ENCODE peak calls at places on chromosome 2, in four cellular contexts. One of them, this sample, is unnamed.

GRCh38 chr2:240329778-240330177 is 105.7 kb upstream of the GPC1 start:
- DNase-seq in neural progenitor cell: no peak
- DNase-seq in fibroblast of lung: no peak
- DNase-seq in SK-N-SH: no peak
- DNase-seq in this sample: no peak

GRCh38 chr2:75787532-75788132 is 76.9 kb upstream of the GCFC2 start:
- DNase-seq in neural progenitor cell: peak; percentile 72
- DNase-seq in fibroblast of lung: peak; percentile 46
- DNase-seq in SK-N-SH: peak; percentile 42
- DNase-seq in this sample: peak; percentile 39

GRCh38 chr2:188193230-188193629 is 98.4 kb upstream of the GULP1 start:
- DNase-seq in neural progenitor cell: no peak
- DNase-seq in fibroblast of lung: no peak
- DNase-seq in SK-N-SH: no peak
- DNase-seq in this sample: no peak

GRCh38 chr2:71223767-71224333 is 3.1 kb downstream of the PAIP2B start:
- DNase-seq in neural progenitor cell: peak; percentile 80
- DNase-seq in fibroblast of lung: peak; percentile 36
- DNase-seq in SK-N-SH: peak; percentile 52
- DNase-seq in this sample: peak; percentile 23

GRCh38 chr2:43157506-43158232 is 68.7 kb downstream of the ZFP36L2 start:
- DNase-seq in neural progenitor cell: no peak
- DNase-seq in fibroblast of lung: no peak
- DNase-seq in SK-N-SH: peak; percentile 24
- DNase-seq in this sample: no peak

GRCh38 chr2:233830111-233830760 is 24.1 kb downstream of the HJURP start:
- DNase-seq in neural progenitor cell: no peak
- DNase-seq in fibroblast of lung: no peak
- DNase-seq in SK-N-SH: no peak
- DNase-seq in this sample: no peak

GRCh38 chr2:127648321-127648720 is 2.4 kb downstream of the GPR17 start:
- DNase-seq in neural progenitor cell: no peak
- DNase-seq in fibroblast of lung: no peak
- DNase-seq in SK-N-SH: no peak
- DNase-seq in this sample: no peak

GRCh38 chr2:71611247-71611646 is 157.9 kb downstream of the DYSF start:
- DNase-seq in neural progenitor cell: no peak
- DNase-seq in fibroblast of lung: no peak
- DNase-seq in SK-N-SH: peak; percentile 8
- DNase-seq in this sample: no peak

GRCh38 chr2:168090366-168091019 is 156.9 kb downstream of the STK39 start:
- DNase-seq in neural progenitor cell: no peak
- DNase-seq in fibroblast of lung: no peak
- DNase-seq in SK-N-SH: no peak
- DNase-seq in this sample: no peak

GRCh38 chr2:130183500-130184373 is 1.7 kb downstream of the MZT2B start:
- DNase-seq in neural progenitor cell: peak; percentile 60
- DNase-seq in fibroblast of lung: peak; percentile 33
- DNase-seq in SK-N-SH: peak; percentile 76
- DNase-seq in this sample: peak; percentile 39

GRCh38 chr2:231394201-231395141 is 1.0 kb upstream of the B3GNT7 start:
- DNase-seq in neural progenitor cell: peak; percentile 61
- DNase-seq in fibroblast of lung: no peak
- DNase-seq in SK-N-SH: peak; percentile 57
- DNase-seq in this sample: no peak

GRCh38 chr2:54404270-54404669 is 51.9 kb upstream of the SPTBN1 start:
- DNase-seq in neural progenitor cell: no peak
- DNase-seq in fibroblast of lung: peak; percentile 78
- DNase-seq in SK-N-SH: no peak
- DNase-seq in this sample: no peak

GRCh38 chr2:15092691-15093090 is 460.2 kb downstream of the LRATD1 start:
- DNase-seq in neural progenitor cell: no peak
- DNase-seq in fibroblast of lung: peak; percentile 47
- DNase-seq in SK-N-SH: no peak
- DNase-seq in this sample: peak; percentile 8

GRCh38 chr2:183010112-183010511 is 28.1 kb downstream of the NCKAP1 start:
- DNase-seq in neural progenitor cell: peak; percentile 65
- DNase-seq in fibroblast of lung: peak; percentile 71
- DNase-seq in SK-N-SH: no peak
- DNase-seq in this sample: peak; percentile 86

GRCh38 chr2:19228720-19229119 is 129.7 kb downstream of the OSR1 start:
- DNase-seq in neural progenitor cell: peak; percentile 83
- DNase-seq in fibroblast of lung: no peak
- DNase-seq in SK-N-SH: no peak
- DNase-seq in this sample: no peak

GRCh38 chr2:183371545-183371944 is 247.3 kb downstream of the NUP35 start:
- DNase-seq in neural progenitor cell: no peak
- DNase-seq in fibroblast of lung: peak; percentile 1
- DNase-seq in SK-N-SH: no peak
- DNase-seq in this sample: no peak

GRCh38 chr2:43276517-43276931 is 50.1 kb upstream of the ZFP36L2 start:
- DNase-seq in neural progenitor cell: no peak
- DNase-seq in fibroblast of lung: no peak
- DNase-seq in SK-N-SH: peak; percentile 53
- DNase-seq in this sample: no peak

GRCh38 chr2:168559187-168559586 is 103.1 kb downstream of the CERS6 start:
- DNase-seq in neural progenitor cell: no peak
- DNase-seq in fibroblast of lung: peak; percentile 17
- DNase-seq in SK-N-SH: no peak
- DNase-seq in this sample: no peak

GRCh38 chr2:216426166-216426777 is 14.0 kb downstream of the SMARCAL1 start:
- DNase-seq in neural progenitor cell: no peak
- DNase-seq in fibroblast of lung: no peak
- DNase-seq in SK-N-SH: no peak
- DNase-seq in this sample: no peak

GRCh38 chr2:134460583-134460998 is 206.7 kb downstream of the MGAT5 start:
- DNase-seq in neural progenitor cell: peak; percentile 83
- DNase-seq in fibroblast of lung: peak; percentile 48
- DNase-seq in SK-N-SH: peak; percentile 76
- DNase-seq in this sample: peak; percentile 53

GRCh38 chr2:181197140-181197760 is 216.8 kb downstream of the UBE2E3 start:
- DNase-seq in neural progenitor cell: no peak
- DNase-seq in fibroblast of lung: no peak
- DNase-seq in SK-N-SH: no peak
- DNase-seq in this sample: no peak

GRCh38 chr2:64463784-64464183 is 9.8 kb downstream of the LGALSL start:
- DNase-seq in neural progenitor cell: no peak
- DNase-seq in fibroblast of lung: peak; percentile 83
- DNase-seq in SK-N-SH: no peak
- DNase-seq in this sample: peak; percentile 59

GRCh38 chr2:43676322-43677050 is at the start of gene C1GALT1C1L:
- DNase-seq in neural progenitor cell: no peak
- DNase-seq in fibroblast of lung: peak; percentile 60
- DNase-seq in SK-N-SH: peak; percentile 93
- DNase-seq in this sample: peak; percentile 76

GRCh38 chr2:216221806-216222205 is 112.7 kb downstream of the XRCC5 start:
- DNase-seq in neural progenitor cell: no peak
- DNase-seq in fibroblast of lung: peak; percentile 32
- DNase-seq in SK-N-SH: no peak
- DNase-seq in this sample: peak; percentile 20

GRCh38 chr2:44528595-44528994 is 166.8 kb downstream of the CAMKMT start:
- DNase-seq in neural progenitor cell: no peak
- DNase-seq in fibroblast of lung: peak; percentile 80
- DNase-seq in SK-N-SH: no peak
- DNase-seq in this sample: peak; percentile 85

GRCh38 chr2:201465524-201465971 is 14.0 kb downstream of the STRADB start:
- DNase-seq in neural progenitor cell: no peak
- DNase-seq in fibroblast of lung: peak; percentile 15
- DNase-seq in SK-N-SH: no peak
- DNase-seq in this sample: peak; percentile 29

GRCh38 chr2:223404616-223405015 is 197.5 kb downstream of the SCG2 start:
- DNase-seq in neural progenitor cell: no peak
- DNase-seq in fibroblast of lung: no peak
- DNase-seq in SK-N-SH: no peak
- DNase-seq in this sample: no peak

GRCh38 chr2:74371421-74371820 is 8.7 kb downstream of the DCTN1 start:
- DNase-seq in neural progenitor cell: no peak
- DNase-seq in fibroblast of lung: no peak
- DNase-seq in SK-N-SH: no peak
- DNase-seq in this sample: no peak

GRCh38 chr2:74373189-74373588 is 6.9 kb downstream of the DCTN1 start:
- DNase-seq in neural progenitor cell: peak; percentile 14
- DNase-seq in fibroblast of lung: no peak
- DNase-seq in SK-N-SH: no peak
- DNase-seq in this sample: no peak

GRCh38 chr2:74373985-74374384 is 6.1 kb downstream of the DCTN1 start:
- DNase-seq in neural progenitor cell: no peak
- DNase-seq in fibroblast of lung: no peak
- DNase-seq in SK-N-SH: peak; percentile 55
- DNase-seq in this sample: no peak

GRCh38 chr2:74374509-74375205 is 5.5 kb downstream of the DCTN1 start:
- DNase-seq in neural progenitor cell: peak; percentile 93
- DNase-seq in fibroblast of lung: peak; percentile 54
- DNase-seq in SK-N-SH: peak; percentile 99
- DNase-seq in this sample: peak; percentile 80

DNA sequence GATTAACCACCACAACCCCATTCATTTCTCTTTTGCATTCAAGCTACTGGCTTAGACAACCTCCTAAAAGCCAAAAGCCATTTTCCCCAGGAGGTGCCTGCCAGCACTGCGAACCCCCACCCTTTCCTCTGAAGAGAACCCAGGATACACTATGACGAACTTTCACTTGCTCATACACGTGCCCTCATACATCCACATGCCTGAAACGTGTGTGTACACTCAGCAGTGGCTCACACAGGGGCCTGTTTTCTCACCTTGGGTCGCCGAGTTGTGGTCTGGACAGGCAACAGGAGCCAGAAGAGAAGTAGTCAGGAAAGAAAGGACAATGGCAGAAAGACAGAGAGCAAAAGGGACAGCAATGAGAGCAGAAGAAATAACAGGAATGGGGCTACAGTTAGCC is 7.4 kb downstream of the DCTN1 start:
- DNase-seq in neural progenitor cell: no peak
- DNase-seq in fibroblast of lung: no peak
- DNase-seq in SK-N-SH: no peak
- DNase-seq in this sample: no peak
- H3K4me3 ChIP-seq in neural progenitor cell: no peak overlapping the region
- H3K4me3 ChIP-seq in fibroblast of lung: no peak overlapping the region
- H3K4me3 ChIP-seq in SK-N-SH: no peak overlapping the region
- H3K4me3 ChIP-seq in this sample: no peak overlapping the region

DNA sequence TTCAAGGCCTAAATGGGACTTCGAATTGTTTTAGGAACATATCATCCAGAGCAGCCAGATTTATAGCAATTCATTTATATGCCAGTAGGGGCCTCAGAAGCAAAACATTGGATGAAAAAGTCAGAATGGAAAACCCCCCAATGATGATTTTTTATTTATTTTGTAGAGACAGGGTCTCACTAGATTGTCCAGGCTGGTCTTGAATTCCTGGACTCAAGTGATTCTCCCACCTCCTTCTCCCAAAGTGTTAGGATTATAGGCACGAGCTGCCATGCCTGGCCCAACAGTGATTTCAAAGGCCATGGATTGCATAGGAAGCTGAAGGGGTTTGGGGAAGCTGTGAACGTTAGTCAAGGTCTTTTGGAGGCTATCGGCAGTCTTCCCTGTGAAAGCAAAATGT is 21.9 kb upstream of the MCFD2 start:
- DNase-seq in neural progenitor cell: no peak
- DNase-seq in fibroblast of lung: no peak
- DNase-seq in SK-N-SH: no peak
- DNase-seq in this sample: no peak
- TF ChIP-seq CTCF in neural progenitor cell: peak; percentile 37
- TF ChIP-seq CTCF in fibroblast of lung: peak; percentile 34
- TF ChIP-seq CTCF in SK-N-SH: peak; percentile 62
- TF ChIP-seq CTCF in this sample: peak; percentile 40

DNA sequence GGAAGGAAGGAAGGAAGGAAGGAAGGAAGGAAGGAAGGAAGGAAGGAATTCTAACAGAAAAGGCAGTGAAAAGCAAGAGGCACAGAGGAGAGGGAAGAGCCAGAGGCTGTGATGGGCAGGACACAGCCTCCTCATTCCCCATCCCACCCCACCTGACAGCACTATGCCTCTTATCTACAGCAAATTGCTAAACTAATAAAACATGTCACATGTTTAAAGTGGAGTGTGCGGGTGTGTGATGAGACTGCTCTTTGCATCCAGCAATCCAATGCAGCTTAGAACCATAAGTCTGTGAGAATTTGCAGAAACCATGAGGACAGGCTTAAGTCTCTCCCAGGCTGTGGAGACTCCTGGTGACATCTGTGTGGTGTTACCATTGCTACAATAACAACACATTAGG is 108.4 kb upstream of the ALK start:
- DNase-seq in neural progenitor cell: no peak
- DNase-seq in fibroblast of lung: no peak
- DNase-seq in SK-N-SH: peak; percentile 67
- DNase-seq in this sample: no peak
- H3K4me3 ChIP-seq in neural progenitor cell: no peak overlapping the region
- H3K4me3 ChIP-seq in fibroblast of lung: no peak overlapping the region
- H3K4me3 ChIP-seq in SK-N-SH: no peak overlapping the region
- H3K4me3 ChIP-seq in this sample: no peak overlapping the region

GRCh38 chr2:195094330-195094729 is 562.7 kb upstream of the SLC39A10 start:
- DNase-seq in neural progenitor cell: no peak
- DNase-seq in fibroblast of lung: no peak
- DNase-seq in SK-N-SH: no peak
- DNase-seq in this sample: peak; percentile 31

GRCh38 chr2:195092341-195092740 is 564.7 kb upstream of the SLC39A10 start:
- DNase-seq in neural progenitor cell: peak; percentile 75
- DNase-seq in fibroblast of lung: no peak
- DNase-seq in SK-N-SH: no peak
- DNase-seq in this sample: no peak
- TF ChIP-seq CTCF in neural progenitor cell: peak; percentile 39
- TF ChIP-seq CTCF in fibroblast of lung: no peak
- TF ChIP-seq CTCF in SK-N-SH: no peak
- TF ChIP-seq CTCF in this sample: no peak

DNA sequence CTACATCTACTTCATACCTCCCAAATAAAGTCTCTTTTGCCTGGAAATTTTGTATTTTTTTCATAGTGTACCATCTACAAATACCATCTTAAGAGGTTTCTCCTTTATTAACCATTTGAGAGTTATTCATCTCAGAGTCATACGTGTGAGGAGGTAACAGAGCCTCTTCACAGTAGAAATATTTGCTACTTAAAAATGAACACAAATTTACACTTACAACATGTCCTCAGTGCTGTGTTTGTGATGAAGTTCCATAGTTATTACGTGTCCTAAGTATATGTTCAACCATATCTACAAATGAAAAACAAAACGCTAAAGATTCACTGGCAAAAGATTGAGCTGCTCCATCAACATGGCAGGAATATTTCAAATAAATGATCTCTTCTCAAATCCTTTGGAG is 48.5 kb upstream of the HNRNPA3 start:
- DNase-seq in neural progenitor cell: no peak
- DNase-seq in fibroblast of lung: no peak
- DNase-seq in SK-N-SH: no peak
- DNase-seq in this sample: no peak
- H3K4me3 ChIP-seq in neural progenitor cell: no peak overlapping the region
- H3K4me3 ChIP-seq in fibroblast of lung: no peak overlapping the region
- H3K4me3 ChIP-seq in SK-N-SH: peak overlapping the region; percentile 59
- H3K4me3 ChIP-seq in this sample: peak overlapping the region; percentile 27